ENCODE peak calls at places on chromosomes 3 and 15, in eight cellular contexts. H is MM.1S; N is cardiac muscle cell; G is CD4-positive, CD25-positive, alpha-beta regulatory T cell; A is left ventricle myocardium inferior; T is heart left ventricle; V is naive thymus-derived CD4-positive, alpha-beta T cell; K is PC-3. U is an unnamed sample. For H3K9me3, the result is how much of the 10 kb centered on the place peaks cover.

GRCh38 chr3:71585126-71585525 is 1.6 kb upstream of the FOXP1 start:
- DNase-seq in H (no peak), N (no peak), G (no peak), A (no peak), T (no peak), V (peak), K (peak), U (no peak)

GRCh38 chr3:87287025-87287424 is 10.6 kb upstream of the POU1F1 start:
- DNase-seq in H (no peak), N (no peak), G (no peak), A (no peak), T (no peak), V (no peak), K (peak), U (no peak)

GRCh38 chr15:59691194-59691805 is 2.2 kb upstream of the BNIP2 start:
- DNase-seq in H (peak), N (peak), G (peak), A (no peak), T (no peak), V (peak), K (peak), U (peak)

GRCh38 chr3:124263168-124263567 is 271.2 kb upstream of the ROPN1 start:
- DNase-seq in H (no peak), N (peak), G (no peak), A (no peak), T (no peak), V (no peak), K (peak), U (no peak)

GRCh38 chr3:105253225-105253624 is 113.5 kb upstream of the ALCAM start:
- DNase-seq in H (no peak), N (peak), G (no peak), A (no peak), T (no peak), V (no peak), K (no peak), U (no peak)

GRCh38 chr3:57411715-57412114 is 119.2 kb upstream of the ASB14 start:
- DNase-seq in H (no peak), N (no peak), G (no peak), A (no peak), T (no peak), V (no peak), K (no peak), U (no peak)

GRCh38 chr15:70142322-70143191 is 44.8 kb upstream of the TLE3 start:
- DNase-seq in H (no peak), N (peak), G (no peak), A (peak), T (peak), V (no peak), K (peak), U (no peak)

GRCh38 chr3:184283681-184284080 is 7.9 kb downstream of the ECE2 start:
- DNase-seq in H (no peak), N (no peak), G (no peak), A (no peak), T (no peak), V (no peak), K (no peak), U (no peak)

GRCh38 chr3:127764301-127764700 is 58.0 kb downstream of the MGLL start:
- DNase-seq in H (no peak), N (no peak), G (no peak), A (no peak), T (no peak), V (no peak), K (no peak), U (no peak)

GRCh38 chr3:53806182-53807116 is 39.8 kb downstream of the CHDH start:
- DNase-seq in H (no peak), N (peak), G (no peak), A (no peak), T (peak), V (no peak), K (peak), U (no peak)

GRCh38 chr15:63045438-63046278 is 3.1 kb downstream of the TPM1 start:
- DNase-seq in H (no peak), N (peak), G (no peak), A (no peak), T (no peak), V (no peak), K (no peak), U (no peak)

GRCh38 chr3:194485876-194486539 is 794 bp downstream of the ATP13A3 start:
- DNase-seq in H (peak), N (peak), G (peak), A (peak), T (peak), V (peak), K (peak), U (peak)

GRCh38 chr3:101939391-101939790 is 90.1 kb downstream of the NFKBIZ start:
- DNase-seq in H (no peak), N (no peak), G (no peak), A (no peak), T (no peak), V (no peak), K (no peak), U (no peak)

GRCh38 chr15:58043192-58043903 is 22.2 kb downstream of the ALDH1A2 start:
- DNase-seq in H (peak), N (peak), G (no peak), A (peak), T (peak), V (peak), K (peak), U (no peak)

GRCh38 chr3:175091426-175092114 is 232.4 kb downstream of the NAALADL2 start:
- DNase-seq in H (no peak), N (no peak), G (no peak), A (no peak), T (no peak), V (no peak), K (no peak), U (no peak)

GRCh38 chr3:52019352-52020080 is 23.8 kb upstream of the RPL29 start:
- DNase-seq in H (no peak), N (peak), G (no peak), A (peak), T (peak), V (no peak), K (no peak), U (no peak)

DNA sequence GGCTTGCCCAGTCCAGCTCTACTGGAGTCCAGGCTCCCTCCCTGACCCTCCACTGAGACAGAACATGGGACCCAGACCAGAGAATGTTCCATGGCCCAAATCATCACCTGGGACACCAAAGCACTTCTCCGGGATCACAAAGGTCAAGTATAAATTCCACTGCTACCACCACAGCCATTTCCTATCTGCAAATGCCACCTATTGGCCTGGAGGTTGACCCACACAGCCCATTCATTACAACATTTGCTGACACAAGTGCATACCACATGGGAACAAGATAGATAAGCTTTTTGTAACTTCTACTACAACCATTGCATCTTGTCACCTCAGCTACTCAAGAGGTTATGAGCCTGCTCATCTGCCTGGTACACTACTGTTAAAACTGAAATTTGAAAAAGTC is 126.8 kb upstream of the NECTIN3 start:
- DNase-seq in H (no peak), N (no peak), G (no peak), A (no peak), T (no peak), V (no peak), K (no peak), U (no peak)
- H3K9me3 ChIP-seq in H (under half), N (under half), G (under half), A (half or more), T (under half), V (under half), K (under half), U (under half)

DNA sequence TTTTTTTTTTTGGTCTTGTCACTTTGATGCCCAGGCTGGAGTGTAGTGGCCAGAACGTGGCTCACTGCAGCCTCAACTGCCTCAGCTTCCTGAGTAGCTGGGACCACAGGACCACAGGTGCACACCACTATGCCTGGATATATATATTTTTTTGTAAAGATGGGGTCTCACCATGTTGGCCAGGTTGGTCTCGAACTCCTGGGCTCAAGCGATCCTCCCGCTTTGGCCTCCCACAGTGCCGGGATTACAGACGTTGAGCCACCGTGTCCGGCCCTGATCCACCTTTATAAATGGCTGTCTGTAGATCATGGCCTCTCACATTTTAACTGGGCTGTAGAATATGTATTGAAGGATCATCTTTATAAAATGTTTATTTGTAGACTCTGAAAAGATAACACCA is 1.9 kb upstream of the EIF3J start:
- DNase-seq in H (no peak), N (no peak), G (no peak), A (no peak), T (no peak), V (no peak), K (no peak), U (no peak)
- H3K27ac ChIP-seq in H (no peak), N (no peak), G (no peak), A (no peak), T (no peak), V (peak), K (no peak), U (no peak)

GRCh38 chr3:131975047-131975446 is 59.8 kb downstream of the CPNE4 start:
- DNase-seq in H (no peak), N (no peak), G (no peak), A (no peak), T (no peak), V (no peak), K (no peak), U (no peak)

GRCh38 chr3:131977363-131977762 is 57.5 kb downstream of the CPNE4 start:
- DNase-seq in H (no peak), N (no peak), G (no peak), A (no peak), T (no peak), V (peak), K (no peak), U (no peak)

GRCh38 chr3:131972550-131972949 is 62.3 kb downstream of the CPNE4 start:
- DNase-seq in H (no peak), N (peak), G (no peak), A (no peak), T (no peak), V (no peak), K (no peak), U (no peak)

GRCh38 chr3:131973731-131974130 is 61.1 kb downstream of the CPNE4 start:
- DNase-seq in H (no peak), N (peak), G (no peak), A (no peak), T (no peak), V (no peak), K (no peak), U (no peak)

DNA sequence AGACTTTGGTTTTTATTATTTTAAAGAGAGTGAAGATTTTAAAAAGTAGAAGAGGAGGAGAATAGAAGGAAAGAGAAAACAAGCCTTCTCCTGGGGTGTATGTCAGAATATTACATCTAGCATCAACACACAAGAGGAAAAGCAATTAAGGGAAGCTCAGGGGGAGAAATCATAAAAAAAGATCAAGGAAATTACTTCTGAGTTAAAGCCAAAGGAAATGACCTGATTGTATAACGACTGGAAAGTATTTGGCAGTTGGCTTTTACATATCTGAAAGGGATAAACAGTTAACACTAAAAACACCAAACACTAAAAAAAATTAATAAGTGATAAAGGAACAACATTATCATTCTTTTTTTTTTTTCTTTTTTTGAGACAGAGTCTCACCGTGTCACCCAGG is 58.4 kb downstream of the CPNE4 start:
- DNase-seq in H (no peak), N (no peak), G (no peak), A (no peak), T (no peak), V (no peak), K (no peak), U (no peak)
- H3K4me3 ChIP-seq in H (no peak), N (no peak), G (no peak), A (no peak), T (no peak), V (no peak), K (no peak), U (no peak)

DNA sequence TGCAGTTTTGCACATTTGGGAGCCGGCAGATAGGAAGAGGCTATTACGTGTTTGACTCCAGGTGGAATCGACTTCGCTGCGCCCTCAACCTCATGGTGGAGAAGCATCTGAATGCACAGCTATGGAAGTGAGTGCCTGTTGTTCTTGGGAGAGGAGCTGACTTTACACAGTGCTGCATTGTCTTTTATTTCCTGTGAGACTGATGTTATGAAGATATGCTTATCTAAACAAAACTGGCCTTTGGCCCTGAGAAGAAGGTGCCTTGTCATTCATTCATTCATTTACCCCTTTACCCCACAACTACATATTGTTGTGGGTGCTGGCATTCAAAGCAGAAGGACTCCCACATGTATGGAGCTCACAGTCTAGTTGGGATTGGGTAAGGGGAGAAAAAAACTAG is 32.6 kb downstream of the PSMD6 start:
- DNase-seq in H (no peak), N (no peak), G (no peak), A (no peak), T (no peak), V (no peak), K (no peak), U (no peak)
- H3K9me3 ChIP-seq in H (under half), N (under half), G (under half), A (under half), T (under half), V (under half), K (under half), U (under half)

DNA sequence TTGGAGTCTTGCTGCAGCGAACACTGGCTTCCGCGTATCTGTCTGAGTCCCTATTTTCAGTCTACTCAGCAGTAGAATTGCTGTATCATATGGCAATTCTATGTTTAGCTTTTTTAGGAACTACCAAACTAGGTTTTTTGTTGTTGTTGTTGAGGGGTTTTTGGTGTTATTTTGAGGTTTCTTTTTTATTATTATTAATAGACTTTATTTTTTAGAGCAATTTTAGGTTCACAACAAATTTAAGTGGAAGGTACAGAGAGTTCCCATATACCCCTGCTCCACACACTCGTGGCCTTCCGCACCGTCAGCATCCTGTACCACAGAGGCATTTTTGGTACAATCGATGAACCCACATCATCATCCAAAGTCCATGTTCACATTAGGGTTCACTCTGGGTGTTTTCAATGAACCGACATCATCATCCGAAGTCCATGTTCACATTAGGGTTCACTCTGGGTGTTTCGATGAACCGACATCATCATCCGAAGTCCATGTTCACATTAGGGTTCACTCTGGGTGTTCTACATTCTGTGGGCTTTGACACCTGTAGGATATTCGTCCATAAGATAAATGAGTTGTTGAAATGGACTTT is 67.9 kb downstream of the LMLN start:
- DNase-seq in H (no peak), N (no peak), G (no peak), A (no peak), T (no peak), V (no peak), K (no peak), U (no peak)
- H3K27ac ChIP-seq in H (no peak), N (no peak), G (no peak), A (no peak), T (no peak), V (no peak), K (no peak), U (peak)

DNA sequence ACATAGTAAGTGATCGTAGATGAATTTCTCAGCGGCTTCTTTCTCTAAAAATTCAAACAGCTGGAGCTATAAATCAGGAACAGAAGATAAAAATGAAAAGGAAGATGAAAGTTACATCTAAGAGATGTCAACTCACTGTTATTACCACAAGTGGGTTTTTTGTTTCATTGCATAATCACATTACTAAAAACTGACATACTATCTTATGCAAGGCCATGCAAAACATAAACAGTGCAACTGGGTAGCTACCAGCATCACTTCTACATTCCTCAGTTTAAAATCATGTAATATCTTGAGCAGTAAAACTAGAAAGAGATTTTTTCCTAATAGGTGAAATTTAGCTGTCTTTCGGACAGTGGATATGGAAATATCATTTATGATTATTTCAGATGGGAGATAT is 14.9 kb downstream of the MINDY4B start:
- DNase-seq in H (no peak), N (peak), G (no peak), A (no peak), T (no peak), V (no peak), K (no peak), U (no peak)
- H3K4me3 ChIP-seq in H (no peak), N (no peak), G (no peak), A (no peak), T (no peak), V (no peak), K (no peak), U (no peak)

GRCh38 chr15:46934851-46935250 is 782.5 kb upstream of the SEMA6D start:
- DNase-seq in H (peak), N (no peak), G (no peak), A (no peak), T (no peak), V (no peak), K (no peak), U (no peak)

GRCh38 chr15:46938169-46938568 is 779.1 kb upstream of the SEMA6D start:
- DNase-seq in H (peak), N (no peak), G (no peak), A (no peak), T (no peak), V (no peak), K (no peak), U (no peak)

DNA sequence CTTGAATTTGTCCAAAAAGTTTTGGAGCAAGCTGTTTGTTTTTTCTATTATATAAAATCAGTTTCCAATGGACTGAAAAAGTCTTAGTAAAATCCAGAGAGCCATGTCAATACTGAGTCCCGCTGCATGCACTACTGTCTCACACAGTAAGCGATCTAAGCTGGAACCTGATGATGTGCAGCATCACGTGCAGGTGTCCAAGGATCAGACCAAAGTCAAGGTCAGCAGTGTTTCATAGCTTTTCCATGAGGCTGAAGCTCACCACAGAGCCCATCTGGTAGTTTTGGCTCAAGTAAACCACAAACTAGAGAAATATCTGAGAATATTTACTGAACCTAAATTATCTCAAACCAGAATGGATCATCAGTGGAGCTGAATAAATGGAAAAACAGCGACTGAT is 784.0 kb upstream of the SEMA6D start:
- DNase-seq in H (peak), N (no peak), G (no peak), A (no peak), T (no peak), V (no peak), K (no peak), U (no peak)
- H3K9me3 ChIP-seq in H (under half), N (under half), G (under half), A (under half), T (under half), V (under half), K (under half), U (under half)

DNA sequence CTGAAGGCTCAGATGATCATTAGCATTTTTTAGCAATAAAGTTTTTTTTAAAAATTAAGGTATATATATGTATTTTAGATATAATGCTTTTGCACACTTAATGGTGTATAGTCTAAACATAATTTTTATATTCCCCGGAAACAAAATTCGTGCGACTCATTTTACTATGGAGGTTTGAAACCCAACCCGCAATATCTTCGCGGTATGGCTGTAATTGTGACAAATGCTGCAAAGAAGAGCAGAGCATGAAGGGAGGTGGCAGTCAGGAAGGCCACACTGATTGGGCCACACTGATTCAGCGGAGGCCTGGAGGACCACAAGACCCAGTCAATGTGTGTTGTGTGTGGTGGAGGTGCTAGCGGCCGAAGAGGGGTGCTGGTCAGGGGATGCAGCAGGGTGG is 4.5 kb upstream of the CYP8B1 start:
- DNase-seq in H (no peak), N (no peak), G (peak), A (no peak), T (no peak), V (peak), K (no peak), U (no peak)
- H3K27ac ChIP-seq in H (no peak), N (no peak), G (no peak), A (no peak), T (peak), V (peak), K (no peak), U (no peak)

U was measured in CD8-positive, alpha-beta memory T cell.